ENCODE peak calls at places on chromosomes 5 and 9, in nine cellular contexts. One of them, this sample, is unnamed. For H4K20me1, the result is how much of the 10 kb centered on the place peaks cover.

GRCh38 chr9:36207016-36207415 is 16.3 kb downstream of the CLTA start:
- DNase-seq in fibroblast of lung: no peak
- DNase-seq in SK-N-SH: no peak
- DNase-seq in neural progenitor cell: no peak
- DNase-seq in HCT116: no peak
- DNase-seq in PC-3: no peak
- DNase-seq in mammary epithelial cell: peak
- DNase-seq in H9: no peak
- DNase-seq in DND-41: no peak
- DNase-seq in this sample: no peak

GRCh38 chr5:3595102-3595961 is at the start of gene IRX1:
- DNase-seq in fibroblast of lung: no peak
- DNase-seq in SK-N-SH: peak
- DNase-seq in neural progenitor cell: peak
- DNase-seq in HCT116: no peak
- DNase-seq in PC-3: no peak
- DNase-seq in mammary epithelial cell: peak
- DNase-seq in H9: peak
- DNase-seq in DND-41: no peak
- DNase-seq in this sample: no peak

GRCh38 chr9:692636-693459 is 148.6 kb upstream of the DMRT1 start:
- DNase-seq in fibroblast of lung: no peak
- DNase-seq in SK-N-SH: no peak
- DNase-seq in neural progenitor cell: no peak
- DNase-seq in HCT116: no peak
- DNase-seq in PC-3: no peak
- DNase-seq in mammary epithelial cell: no peak
- DNase-seq in H9: no peak
- DNase-seq in DND-41: no peak
- DNase-seq in this sample: no peak

GRCh38 chr9:965497-965896 is 11.0 kb upstream of the DMRT3 start:
- DNase-seq in fibroblast of lung: no peak
- DNase-seq in SK-N-SH: no peak
- DNase-seq in neural progenitor cell: no peak
- DNase-seq in HCT116: no peak
- DNase-seq in PC-3: no peak
- DNase-seq in mammary epithelial cell: no peak
- DNase-seq in H9: no peak
- DNase-seq in DND-41: no peak
- DNase-seq in this sample: no peak

GRCh38 chr5:64229163-64229774 is 63.6 kb downstream of the RNF180 start:
- DNase-seq in fibroblast of lung: peak
- DNase-seq in SK-N-SH: peak
- DNase-seq in neural progenitor cell: peak
- DNase-seq in HCT116: no peak
- DNase-seq in PC-3: peak
- DNase-seq in mammary epithelial cell: peak
- DNase-seq in H9: no peak
- DNase-seq in DND-41: no peak
- DNase-seq in this sample: no peak

GRCh38 chr5:78483809-78484521 is 123.5 kb downstream of the SCAMP1 start:
- DNase-seq in fibroblast of lung: peak
- DNase-seq in SK-N-SH: no peak
- DNase-seq in neural progenitor cell: no peak
- DNase-seq in HCT116: no peak
- DNase-seq in PC-3: peak
- DNase-seq in mammary epithelial cell: no peak
- DNase-seq in H9: no peak
- DNase-seq in DND-41: peak
- DNase-seq in this sample: no peak

GRCh38 chr5:31692561-31693221 is 53.8 kb downstream of the PDZD2 start:
- DNase-seq in fibroblast of lung: no peak
- DNase-seq in SK-N-SH: no peak
- DNase-seq in neural progenitor cell: no peak
- DNase-seq in HCT116: no peak
- DNase-seq in PC-3: no peak
- DNase-seq in mammary epithelial cell: no peak
- DNase-seq in H9: no peak
- DNase-seq in DND-41: no peak
- DNase-seq in this sample: no peak

GRCh38 chr5:9156282-9156681 is 389.6 kb downstream of the SEMA5A start:
- DNase-seq in fibroblast of lung: peak
- DNase-seq in SK-N-SH: peak
- DNase-seq in neural progenitor cell: peak
- DNase-seq in HCT116: no peak
- DNase-seq in PC-3: peak
- DNase-seq in mammary epithelial cell: peak
- DNase-seq in H9: peak
- DNase-seq in DND-41: peak
- DNase-seq in this sample: peak

GRCh38 chr5:163564321-163564924 is 59.0 kb downstream of the MAT2B start:
- DNase-seq in fibroblast of lung: peak
- DNase-seq in SK-N-SH: peak
- DNase-seq in neural progenitor cell: peak
- DNase-seq in HCT116: peak
- DNase-seq in PC-3: peak
- DNase-seq in mammary epithelial cell: peak
- DNase-seq in H9: peak
- DNase-seq in DND-41: peak
- DNase-seq in this sample: peak

GRCh38 chr9:37997636-37998374 is 71.2 kb downstream of the SHB start:
- DNase-seq in fibroblast of lung: no peak
- DNase-seq in SK-N-SH: peak
- DNase-seq in neural progenitor cell: peak
- DNase-seq in HCT116: no peak
- DNase-seq in PC-3: no peak
- DNase-seq in mammary epithelial cell: no peak
- DNase-seq in H9: no peak
- DNase-seq in DND-41: no peak
- DNase-seq in this sample: no peak

GRCh38 chr5:61467766-61468482 is 135.9 kb downstream of the ZSWIM6 start:
- DNase-seq in fibroblast of lung: peak
- DNase-seq in SK-N-SH: no peak
- DNase-seq in neural progenitor cell: peak
- DNase-seq in HCT116: no peak
- DNase-seq in PC-3: peak
- DNase-seq in mammary epithelial cell: peak
- DNase-seq in H9: no peak
- DNase-seq in DND-41: no peak
- DNase-seq in this sample: no peak

GRCh38 chr9:73223594-73223993 is 71.9 kb downstream of the ANXA1 start:
- DNase-seq in fibroblast of lung: no peak
- DNase-seq in SK-N-SH: no peak
- DNase-seq in neural progenitor cell: no peak
- DNase-seq in HCT116: no peak
- DNase-seq in PC-3: no peak
- DNase-seq in mammary epithelial cell: no peak
- DNase-seq in H9: no peak
- DNase-seq in DND-41: peak
- DNase-seq in this sample: no peak

GRCh38 chr9:121399126-121399882 is 29.3 kb upstream of the STOM start:
- DNase-seq in fibroblast of lung: no peak
- DNase-seq in SK-N-SH: no peak
- DNase-seq in neural progenitor cell: no peak
- DNase-seq in HCT116: no peak
- DNase-seq in PC-3: no peak
- DNase-seq in mammary epithelial cell: no peak
- DNase-seq in H9: no peak
- DNase-seq in DND-41: no peak
- DNase-seq in this sample: no peak

GRCh38 chr5:154646841-154647759 is 108.1 kb upstream of the LARP1 start:
- DNase-seq in fibroblast of lung: peak
- DNase-seq in SK-N-SH: no peak
- DNase-seq in neural progenitor cell: peak
- DNase-seq in HCT116: no peak
- DNase-seq in PC-3: peak
- DNase-seq in mammary epithelial cell: peak
- DNase-seq in H9: peak
- DNase-seq in DND-41: no peak
- DNase-seq in this sample: no peak

GRCh38 chr5:122665087-122665486 is 109.8 kb upstream of the SNX2 start:
- DNase-seq in fibroblast of lung: peak
- DNase-seq in SK-N-SH: no peak
- DNase-seq in neural progenitor cell: no peak
- DNase-seq in HCT116: no peak
- DNase-seq in PC-3: no peak
- DNase-seq in mammary epithelial cell: no peak
- DNase-seq in H9: no peak
- DNase-seq in DND-41: no peak
- DNase-seq in this sample: no peak

GRCh38 chr5:138725153-138725884 is 27.9 kb upstream of the CTNNA1 start:
- DNase-seq in fibroblast of lung: peak
- DNase-seq in SK-N-SH: peak
- DNase-seq in neural progenitor cell: peak
- DNase-seq in HCT116: peak
- DNase-seq in PC-3: peak
- DNase-seq in mammary epithelial cell: peak
- DNase-seq in H9: peak
- DNase-seq in DND-41: peak
- DNase-seq in this sample: peak
- H3K9ac ChIP-seq in fibroblast of lung: no peak
- H3K9ac ChIP-seq in SK-N-SH: no peak
- H3K9ac ChIP-seq in neural progenitor cell: no peak
- H3K9ac ChIP-seq in HCT116: peak
- H3K9ac ChIP-seq in PC-3: no peak
- H3K9ac ChIP-seq in mammary epithelial cell: peak
- H3K9ac ChIP-seq in H9: no peak
- H3K9ac ChIP-seq in DND-41: no peak
- H3K9ac ChIP-seq in this sample: peak

DNA sequence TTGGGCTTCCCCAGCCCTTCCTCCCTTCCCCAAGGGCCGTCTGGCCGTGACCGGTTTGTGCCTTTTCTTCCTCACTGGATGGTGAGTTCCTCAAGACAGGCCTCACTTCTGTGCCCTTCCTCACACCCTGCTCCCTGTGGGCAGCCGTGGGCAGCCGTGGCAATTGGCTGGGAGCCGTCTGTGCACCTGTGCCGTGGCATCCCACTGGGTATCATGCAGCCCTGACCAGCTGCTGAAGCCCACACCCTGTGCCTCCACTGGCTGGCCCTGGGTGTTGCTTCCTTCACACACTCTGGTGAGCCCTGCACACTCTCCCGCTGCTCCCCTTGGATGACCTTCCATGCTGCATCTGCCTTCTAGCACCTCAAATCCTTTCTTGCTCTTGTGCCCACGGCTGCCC is 100.2 kb downstream of the COL5A1 start:
- DNase-seq in fibroblast of lung: no peak
- DNase-seq in SK-N-SH: no peak
- DNase-seq in neural progenitor cell: no peak
- DNase-seq in HCT116: no peak
- DNase-seq in PC-3: no peak
- DNase-seq in mammary epithelial cell: no peak
- DNase-seq in H9: no peak
- DNase-seq in DND-41: no peak
- DNase-seq in this sample: no peak
- H4K20me1 ChIP-seq in fibroblast of lung: under half
- H4K20me1 ChIP-seq in SK-N-SH: half or more
- H4K20me1 ChIP-seq in neural progenitor cell: under half
- H4K20me1 ChIP-seq in HCT116: under half
- H4K20me1 ChIP-seq in PC-3: under half
- H4K20me1 ChIP-seq in mammary epithelial cell: under half
- H4K20me1 ChIP-seq in H9: under half
- H4K20me1 ChIP-seq in DND-41: under half
- H4K20me1 ChIP-seq in this sample: under half

DNA sequence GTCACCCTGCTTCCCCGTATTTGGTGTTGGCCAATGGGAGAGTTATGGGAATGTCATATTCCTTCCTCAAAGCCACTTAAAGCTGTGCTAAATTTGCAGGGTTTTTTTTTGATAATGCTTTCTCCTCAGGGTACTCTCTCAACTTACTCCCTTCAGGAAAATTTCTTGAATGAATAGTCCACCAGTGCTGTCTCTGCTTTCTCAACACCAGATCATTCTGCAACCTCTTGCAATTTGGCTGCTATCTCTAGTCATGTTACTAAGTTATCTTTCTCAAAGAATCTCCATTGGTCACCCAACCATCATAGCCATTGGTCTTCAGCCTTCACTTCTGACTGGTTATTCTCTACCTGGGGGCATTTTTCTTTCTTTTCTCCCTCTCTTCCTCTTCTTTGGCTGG is 13.4 kb upstream of the TNFAIP8 start:
- DNase-seq in fibroblast of lung: peak
- DNase-seq in SK-N-SH: no peak
- DNase-seq in neural progenitor cell: no peak
- DNase-seq in HCT116: no peak
- DNase-seq in PC-3: no peak
- DNase-seq in mammary epithelial cell: no peak
- DNase-seq in H9: no peak
- DNase-seq in DND-41: no peak
- DNase-seq in this sample: no peak
- H3K9ac ChIP-seq in fibroblast of lung: no peak
- H3K9ac ChIP-seq in SK-N-SH: no peak
- H3K9ac ChIP-seq in neural progenitor cell: no peak
- H3K9ac ChIP-seq in HCT116: no peak
- H3K9ac ChIP-seq in PC-3: no peak
- H3K9ac ChIP-seq in mammary epithelial cell: no peak
- H3K9ac ChIP-seq in H9: no peak
- H3K9ac ChIP-seq in DND-41: no peak
- H3K9ac ChIP-seq in this sample: no peak

GRCh38 chr5:150001660-150002493 is 1.3 kb downstream of the HMGXB3 start:
- DNase-seq in fibroblast of lung: peak
- DNase-seq in SK-N-SH: peak
- DNase-seq in neural progenitor cell: peak
- DNase-seq in HCT116: peak
- DNase-seq in PC-3: peak
- DNase-seq in mammary epithelial cell: peak
- DNase-seq in H9: peak
- DNase-seq in DND-41: peak
- DNase-seq in this sample: no peak

GRCh38 chr5:150009671-150010387 is 9.3 kb downstream of the HMGXB3 start:
- DNase-seq in fibroblast of lung: no peak
- DNase-seq in SK-N-SH: no peak
- DNase-seq in neural progenitor cell: no peak
- DNase-seq in HCT116: no peak
- DNase-seq in PC-3: no peak
- DNase-seq in mammary epithelial cell: peak
- DNase-seq in H9: no peak
- DNase-seq in DND-41: no peak
- DNase-seq in this sample: no peak

GRCh38 chr5:150000990-150001659 is 586 bp downstream of the HMGXB3 start:
- DNase-seq in fibroblast of lung: peak
- DNase-seq in SK-N-SH: peak
- DNase-seq in neural progenitor cell: peak
- DNase-seq in HCT116: no peak
- DNase-seq in PC-3: peak
- DNase-seq in mammary epithelial cell: peak
- DNase-seq in H9: peak
- DNase-seq in DND-41: peak
- DNase-seq in this sample: no peak

GRCh38 chr5:150006318-150006717 is 5.8 kb downstream of the HMGXB3 start:
- DNase-seq in fibroblast of lung: no peak
- DNase-seq in SK-N-SH: no peak
- DNase-seq in neural progenitor cell: no peak
- DNase-seq in HCT116: no peak
- DNase-seq in PC-3: no peak
- DNase-seq in mammary epithelial cell: no peak
- DNase-seq in H9: no peak
- DNase-seq in DND-41: no peak
- DNase-seq in this sample: no peak

DNA sequence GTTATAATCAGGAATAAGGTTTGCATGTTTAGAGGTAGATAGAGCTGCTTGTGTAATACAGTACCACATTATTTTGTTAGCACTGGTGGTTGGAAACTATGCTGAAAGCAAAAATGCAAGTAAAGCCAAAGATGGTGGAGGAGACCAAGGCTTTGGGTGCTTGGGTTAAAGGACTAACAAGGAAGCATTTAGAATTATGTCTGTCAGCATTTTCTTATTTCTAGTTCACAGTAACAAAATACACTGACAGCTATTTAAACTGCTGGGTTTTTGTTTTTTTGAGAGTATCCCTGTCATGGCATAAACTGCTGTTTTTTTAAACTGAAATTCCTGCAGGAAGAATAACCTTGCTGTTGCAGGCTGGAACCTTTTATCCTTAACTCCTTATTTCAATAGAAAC is 6.5 kb downstream of the HMGXB3 start:
- DNase-seq in fibroblast of lung: no peak
- DNase-seq in SK-N-SH: no peak
- DNase-seq in neural progenitor cell: no peak
- DNase-seq in HCT116: no peak
- DNase-seq in PC-3: no peak
- DNase-seq in mammary epithelial cell: no peak
- DNase-seq in H9: no peak
- DNase-seq in DND-41: no peak
- DNase-seq in this sample: no peak
- H4K20me1 ChIP-seq in fibroblast of lung: under half
- H4K20me1 ChIP-seq in SK-N-SH: under half
- H4K20me1 ChIP-seq in neural progenitor cell: under half
- H4K20me1 ChIP-seq in HCT116: under half
- H4K20me1 ChIP-seq in PC-3: under half
- H4K20me1 ChIP-seq in mammary epithelial cell: under half
- H4K20me1 ChIP-seq in H9: under half
- H4K20me1 ChIP-seq in DND-41: under half
- H4K20me1 ChIP-seq in this sample: under half